ENCODE peak calls at places on chromosome 1, in seven cellular contexts. N, U, W, P, A, B and J are unnamed samples.

GRCh38 chr1:65170511-65171142 is 22.6 kb downstream of the AK4 start:
- DNase-seq in U (peak), P (no peak), W (no peak), N (peak), B (no peak), A (no peak), J (peak)

GRCh38 chr1:3313579-3313955 is 140.9 kb upstream of the ARHGEF16 start:
- DNase-seq in P (no peak), N (no peak), A (peak), B (no peak), W (no peak), U (peak), J (no peak)

GRCh38 chr1:180252638-180253536 is 22.8 kb downstream of the LHX4 start:
- DNase-seq in W (peak), U (peak), P (peak), N (peak), B (peak), A (peak), J (peak)

GRCh38 chr1:61388586-61388985 is 306.2 kb downstream of the NFIA start:
- DNase-seq in U (peak), B (no peak), A (no peak), N (no peak), P (no peak), W (no peak), J (no peak)

GRCh38 chr1:207755846-207756692 is 4.2 kb downstream of the CD46 start:
- DNase-seq in W (no peak), A (no peak), P (no peak), N (no peak), U (no peak), B (no peak), J (no peak)

GRCh38 chr1:942864-943533 is 16.1 kb downstream of the NOC2L start:
- DNase-seq in U (peak), A (no peak), N (no peak), P (no peak), W (no peak), B (no peak), J (no peak)

GRCh38 chr1:161499099-161500078 is 5.9 kb upstream of the FCGR2A start:
- DNase-seq in B (no peak), P (no peak), N (peak), W (no peak), A (no peak), U (peak), J (no peak)

GRCh38 chr1:41935226-41935625 is 16.5 kb upstream of the HIVEP3 start:
- DNase-seq in W (no peak), U (peak), P (no peak), B (no peak), A (no peak), N (no peak), J (no peak)

GRCh38 chr1:230812568-230812967 is 55.8 kb downstream of the C1orf198 start:
- DNase-seq in P (no peak), U (no peak), A (no peak), W (no peak), N (no peak), B (no peak), J (no peak)

GRCh38 chr1:89759036-89759435 is 61.8 kb upstream of the LRRC8D start:
- DNase-seq in B (no peak), A (no peak), P (no peak), U (peak), W (no peak), N (no peak), J (peak)

GRCh38 chr1:24888971-24889670 is 41.0 kb downstream of the RUNX3 start:
- DNase-seq in W (no peak), B (no peak), A (no peak), N (no peak), P (no peak), U (peak), J (no peak)

GRCh38 chr1:92329356-92330129 is 30.7 kb downstream of the RPAP2 start:
- DNase-seq in U (peak), P (no peak), N (no peak), W (no peak), B (no peak), A (no peak), J (no peak)

GRCh38 chr1:39992888-39993287 is 37.9 kb downstream of the MFSD2A start:
- DNase-seq in U (no peak), A (no peak), B (no peak), P (no peak), N (no peak), W (no peak), J (no peak)